ENCODE peak calls at places on chromosomes 1 and 21, in six cellular contexts. I is choroid plexus epithelial cell, E is cardiac muscle cell, U is GM12865, R is right cardiac atrium, D is psoas muscle. W is an unnamed sample.

GRCh38 chr1:85413169-85413568 is 51.8 kb downstream of the DDAH1 start:
- DNase-seq in I (peak; percentile 28), E (no peak), R (no peak), U (no peak), D (no peak), W (no peak)

GRCh38 chr1:92502247-92502646 is 15.5 kb upstream of the GFI1 start:
- DNase-seq in E (no peak), R (no peak), U (peak; percentile 49), I (peak; percentile 69), D (no peak), W (no peak)

GRCh38 chr1:84267476-84267875 is 34.0 kb upstream of the SAMD13 start:
- DNase-seq in D (no peak), E (no peak), I (no peak), R (no peak), U (no peak), W (no peak)

GRCh38 chr1:41803656-41804055 is 115.1 kb downstream of the HIVEP3 start:
- DNase-seq in E (no peak), I (no peak), D (no peak), R (no peak), U (peak; percentile 9), W (peak; percentile 59)

GRCh38 chr21:15289896-15290841 is 225.4 kb upstream of the NRIP1 start:
- DNase-seq in R (no peak), D (peak; percentile 79), I (no peak), U (peak; percentile 8), E (peak; percentile 46), W (no peak)

GRCh38 chr1:184037849-184038591 is 492 bp upstream of the COLGALT2 start:
- DNase-seq in R (no peak), U (no peak), E (no peak), I (no peak), D (no peak), W (no peak)

GRCh38 chr21:25647632-25648031 is 8.6 kb downstream of the JAM2 start:
- DNase-seq in D (no peak), R (no peak), E (no peak), U (no peak), I (no peak), W (no peak)

GRCh38 chr1:205321959-205322283 is 376 bp upstream of the NUAK2 start:
- DNase-seq in I (no peak), R (no peak), E (no peak), U (no peak), D (no peak), W (no peak)

GRCh38 chr1:168631671-168632400 is 55.4 kb downstream of the XCL1 start:
- DNase-seq in I (no peak), D (no peak), U (no peak), R (no peak), E (no peak), W (no peak)

GRCh38 chr1:47231314-47232186 is 475 bp downstream of the TAL1 start:
- DNase-seq in U (peak; percentile 5), D (no peak), I (peak; percentile 55), E (peak; percentile 44), R (peak; percentile 38), W (peak; percentile 16)

GRCh38 chr1:51919684-51920083 is 41.2 kb upstream of the NRDC start:
- DNase-seq in U (no peak), I (no peak), D (no peak), R (no peak), E (no peak), W (no peak)

GRCh38 chr1:198829948-198830347 is 191.1 kb downstream of the PTPRC start:
- DNase-seq in I (peak; percentile 70), R (no peak), D (no peak), E (peak; percentile 15), U (peak; percentile 47), W (peak; percentile 5)

GRCh38 chr21:42199488-42200463 is 19.2 kb upstream of the ABCG1 start:
- DNase-seq in U (peak; percentile 48), E (no peak), I (peak; percentile 87), R (no peak), D (no peak), W (peak; percentile 97)

GRCh38 chr1:89821322-89822108 is 683 bp downstream of the LRRC8D start:
- DNase-seq in E (peak; percentile 64), D (peak; percentile 70), R (peak; percentile 42), I (peak; percentile 32), U (peak; percentile 79), W (no peak)

GRCh38 chr1:84892657-84893618 is at the start of gene LPAR3:
- DNase-seq in U (no peak), I (peak; percentile 24), D (no peak), E (peak; percentile 87), R (peak; percentile 45), W (peak; percentile 36)

GRCh38 chr1:89261926-89262540 is 10.6 kb downstream of the GBP5 start:
- DNase-seq in E (no peak), U (no peak), R (peak; percentile 28), I (peak; percentile 40), D (peak; percentile 44), W (no peak)

GRCh38 chr1:8394456-8395321 is 76.8 kb downstream of the SLC45A1 start:
- DNase-seq in E (no peak), I (peak; percentile 92), R (no peak), U (no peak), D (no peak), W (peak; percentile 95)

GRCh38 chr1:191695865-191696264 is 462.4 kb upstream of the RGS18 start:
- DNase-seq in U (peak; percentile 72), R (no peak), I (no peak), E (no peak), D (no peak), W (no peak)

GRCh38 chr1:54129858-54130257 is 22.9 kb downstream of the CDCP2 start:
- DNase-seq in U (no peak), I (no peak), R (no peak), E (no peak), D (no peak), W (no peak)

GRCh38 chr1:30616759-30617158 is 106.6 kb downstream of the MATN1 start:
- DNase-seq in R (no peak), I (no peak), U (no peak), E (no peak), D (no peak), W (no peak)

GRCh38 chr1:8962812-8963669 is 17.4 kb downstream of the CA6 start:
- DNase-seq in D (no peak), E (peak; percentile 57), I (peak; percentile 47), R (no peak), U (peak; percentile 79), W (peak; percentile 54)

GRCh38 chr1:239735081-239735480 is 348.7 kb downstream of the CHRM3 start:
- DNase-seq in I (no peak), R (no peak), D (no peak), U (no peak), E (no peak), W (no peak)

GRCh38 chr21:41622831-41623548 is 115.0 kb upstream of the TMPRSS2 start:
- DNase-seq in D (no peak), I (peak; percentile 27), E (no peak), R (no peak), U (no peak), W (no peak)

GRCh38 chr1:19059773-19060172 is 103.3 kb upstream of the IFFO2 start:
- DNase-seq in I (no peak), U (no peak), E (no peak), R (no peak), D (no peak), W (no peak)

GRCh38 chr1:241007668-241008067 is 349.3 kb downstream of the RGS7 start:
- DNase-seq in U (no peak), R (no peak), D (no peak), E (no peak), I (no peak), W (no peak)

DNA sequence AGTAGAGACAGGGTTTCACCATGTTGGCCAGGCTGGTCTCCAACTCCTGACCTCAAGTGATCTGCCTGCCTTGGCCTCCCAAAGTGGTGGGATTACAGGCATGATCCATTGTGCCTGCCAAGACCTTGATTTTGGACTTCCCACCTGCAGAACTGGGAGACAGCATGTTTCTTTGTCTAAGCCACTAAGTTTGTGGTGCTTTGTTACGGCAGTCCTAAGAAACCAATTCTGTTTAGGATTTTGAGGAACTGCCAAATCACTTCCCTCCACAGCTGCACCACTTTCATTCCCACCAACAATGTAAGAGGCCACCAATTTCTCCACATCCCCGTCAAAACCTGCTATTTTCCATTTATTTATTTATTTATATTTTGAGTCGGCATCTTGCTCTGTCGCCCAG is 46.1 kb downstream of the CHAF1B start:
- DNase-seq in E (no peak), R (no peak), U (no peak), D (no peak), I (no peak), W (no peak)
- H3K4me3 ChIP-seq in E (no peak overlapping the region), R (no peak overlapping the region), U (no peak overlapping the region), D (peak overlapping the region; percentile 63), I (no peak overlapping the region), W (no peak overlapping the region)

DNA sequence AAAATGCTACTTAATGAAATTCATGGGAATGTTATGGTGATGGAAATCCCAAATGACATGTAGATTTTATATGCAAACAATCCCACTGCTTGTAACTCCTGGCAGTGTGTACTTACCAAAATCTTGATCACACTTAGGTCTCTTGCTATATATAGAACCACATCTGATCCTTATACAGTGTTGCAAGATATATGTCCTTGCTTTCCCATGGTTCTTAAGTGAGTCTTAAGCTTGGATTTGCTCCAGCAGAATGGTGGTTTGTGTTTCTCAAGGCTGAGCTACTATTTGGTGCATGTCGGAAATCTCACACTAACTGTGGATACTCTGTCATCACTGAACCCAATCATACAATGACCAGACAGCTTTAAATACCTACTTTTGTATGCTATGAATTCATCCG is 50.0 kb downstream of the KCNJ15 start:
- DNase-seq in U (no peak), E (no peak), D (no peak), R (no peak), I (peak; percentile 99), W (peak; percentile 86)
- H3K4me3 ChIP-seq in U (no peak overlapping the region), E (no peak overlapping the region), D (no peak overlapping the region), R (no peak overlapping the region), I (peak overlapping the region; percentile 35), W (no peak overlapping the region)

DNA sequence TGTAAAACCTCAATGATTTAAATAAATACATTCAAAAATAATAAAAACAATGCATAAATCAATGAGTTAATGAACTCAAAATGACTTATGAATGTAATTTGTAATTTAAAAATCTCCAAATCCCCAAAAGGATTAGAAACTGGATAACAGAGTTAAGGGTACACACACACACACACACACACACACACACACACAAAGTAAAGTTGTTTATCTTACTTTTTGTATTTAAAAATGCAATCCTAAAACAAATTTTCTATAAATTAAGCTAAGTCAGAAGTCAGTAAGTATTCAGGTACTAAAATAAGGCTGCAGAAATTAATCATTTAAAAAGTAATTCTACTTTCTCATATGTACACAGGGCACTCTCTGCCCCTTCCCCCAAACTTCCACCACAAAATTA is 1.8 kb downstream of the LRIF1 start:
- DNase-seq in U (no peak), R (no peak), D (no peak), I (no peak), E (no peak), W (no peak)
- H3K4me3 ChIP-seq in U (peak overlapping the region; percentile 96), R (no peak overlapping the region), D (peak overlapping the region; percentile 83), I (no peak overlapping the region), E (peak overlapping the region; percentile 43), W (no peak overlapping the region)

GRCh38 chr1:23548704-23549143 is 10.6 kb downstream of the ID3 start:
- DNase-seq in R (peak; percentile 83), D (peak; percentile 67), E (no peak), U (no peak), I (peak; percentile 40), W (no peak)
- H3K4me3 ChIP-seq in R (no peak overlapping the region), D (no peak overlapping the region), E (no peak overlapping the region), U (no peak overlapping the region), I (no peak overlapping the region), W (no peak overlapping the region)